ENCODE peak calls at places on chromosomes 5 and 9, in nine cellular contexts. One of them, this sample, is unnamed.
A peak's percentile ranks its signal among the peaks of the same experiment; 100 is the strongest.

GRCh38 chr5:89606901-89607554 is 724.0 kb upstream of the MEF2C start:
- DNase-seq in A673: no peak
- DNase-seq in RCC 7860: no peak
- DNase-seq in choroid plexus epithelial cell: no peak
- DNase-seq in activated T-cell treated with anti-CD3 and anti-CD28 coated beads for 1 hour: no peak
- DNase-seq in substantia nigra: no peak
- DNase-seq in DMS79: no peak
- DNase-seq in HT-29: no peak
- DNase-seq in Daoy: no peak
- DNase-seq in this sample: peak; percentile 5

GRCh38 chr9:96646081-96646991 is 8.8 kb downstream of the PRXL2C start:
- DNase-seq in HT-29: no peak
- DNase-seq in choroid plexus epithelial cell: peak; percentile 77
- DNase-seq in substantia nigra: no peak
- DNase-seq in RCC 7860: no peak
- DNase-seq in A673: peak; percentile 69
- DNase-seq in activated T-cell treated with anti-CD3 and anti-CD28 coated beads for 1 hour: no peak
- DNase-seq in DMS79: no peak
- DNase-seq in Daoy: no peak
- DNase-seq in this sample: no peak

GRCh38 chr9:36488322-36488838 is 84.3 kb upstream of the MELK start:
- DNase-seq in A673: no peak
- DNase-seq in substantia nigra: no peak
- DNase-seq in choroid plexus epithelial cell: no peak
- DNase-seq in HT-29: no peak
- DNase-seq in Daoy: no peak
- DNase-seq in activated T-cell treated with anti-CD3 and anti-CD28 coated beads for 1 hour: no peak
- DNase-seq in RCC 7860: no peak
- DNase-seq in DMS79: peak; percentile 23
- DNase-seq in this sample: no peak

GRCh38 chr9:115006660-115007059 is 76.3 kb upstream of the TNFSF8 start:
- DNase-seq in choroid plexus epithelial cell: peak; percentile 76
- DNase-seq in RCC 7860: peak; percentile 94
- DNase-seq in activated T-cell treated with anti-CD3 and anti-CD28 coated beads for 1 hour: no peak
- DNase-seq in HT-29: no peak
- DNase-seq in Daoy: peak; percentile 84
- DNase-seq in substantia nigra: no peak
- DNase-seq in DMS79: no peak
- DNase-seq in A673: no peak
- DNase-seq in this sample: no peak

GRCh38 chr9:15746905-15747304 is 194.1 kb downstream of the CCDC171 start:
- DNase-seq in HT-29: no peak
- DNase-seq in RCC 7860: no peak
- DNase-seq in Daoy: no peak
- DNase-seq in substantia nigra: no peak
- DNase-seq in activated T-cell treated with anti-CD3 and anti-CD28 coated beads for 1 hour: no peak
- DNase-seq in choroid plexus epithelial cell: no peak
- DNase-seq in DMS79: no peak
- DNase-seq in A673: no peak
- DNase-seq in this sample: no peak

GRCh38 chr9:3240651-3241268 is 285.0 kb downstream of the RFX3 start:
- DNase-seq in DMS79: peak; percentile 51
- DNase-seq in activated T-cell treated with anti-CD3 and anti-CD28 coated beads for 1 hour: peak; percentile 34
- DNase-seq in Daoy: peak; percentile 75
- DNase-seq in HT-29: peak; percentile 78
- DNase-seq in RCC 7860: peak; percentile 32
- DNase-seq in choroid plexus epithelial cell: peak; percentile 81
- DNase-seq in substantia nigra: peak; percentile 15
- DNase-seq in A673: peak; percentile 72
- DNase-seq in this sample: peak; percentile 73

GRCh38 chr9:18274693-18275092 is 199.3 kb upstream of the ADAMTSL1 start:
- DNase-seq in RCC 7860: no peak
- DNase-seq in substantia nigra: no peak
- DNase-seq in choroid plexus epithelial cell: peak; percentile 65
- DNase-seq in DMS79: no peak
- DNase-seq in A673: peak; percentile 1
- DNase-seq in activated T-cell treated with anti-CD3 and anti-CD28 coated beads for 1 hour: no peak
- DNase-seq in Daoy: no peak
- DNase-seq in HT-29: no peak
- DNase-seq in this sample: no peak

GRCh38 chr9:19998153-19998552 is 209.3 kb upstream of the SLC24A2 start:
- DNase-seq in substantia nigra: no peak
- DNase-seq in Daoy: peak; percentile 10
- DNase-seq in DMS79: no peak
- DNase-seq in choroid plexus epithelial cell: peak; percentile 52
- DNase-seq in A673: peak; percentile 62
- DNase-seq in HT-29: peak; percentile 3
- DNase-seq in RCC 7860: peak; percentile 52
- DNase-seq in activated T-cell treated with anti-CD3 and anti-CD28 coated beads for 1 hour: no peak
- DNase-seq in this sample: no peak

GRCh38 chr5:59130441-59130840 is 547.6 kb downstream of the RAB3C start:
- DNase-seq in HT-29: no peak
- DNase-seq in Daoy: no peak
- DNase-seq in A673: no peak
- DNase-seq in RCC 7860: no peak
- DNase-seq in DMS79: no peak
- DNase-seq in substantia nigra: no peak
- DNase-seq in activated T-cell treated with anti-CD3 and anti-CD28 coated beads for 1 hour: no peak
- DNase-seq in choroid plexus epithelial cell: peak; percentile 88
- DNase-seq in this sample: no peak

GRCh38 chr5:154296525-154297159 is 106.1 kb downstream of the GALNT10 start:
- DNase-seq in activated T-cell treated with anti-CD3 and anti-CD28 coated beads for 1 hour: no peak
- DNase-seq in HT-29: peak; percentile 51
- DNase-seq in Daoy: no peak
- DNase-seq in DMS79: no peak
- DNase-seq in choroid plexus epithelial cell: no peak
- DNase-seq in RCC 7860: no peak
- DNase-seq in A673: no peak
- DNase-seq in substantia nigra: no peak
- DNase-seq in this sample: no peak

GRCh38 chr9:84151236-84151635 is 170.6 kb downstream of the RMI1 start:
- DNase-seq in A673: no peak
- DNase-seq in DMS79: no peak
- DNase-seq in Daoy: no peak
- DNase-seq in HT-29: no peak
- DNase-seq in activated T-cell treated with anti-CD3 and anti-CD28 coated beads for 1 hour: no peak
- DNase-seq in substantia nigra: no peak
- DNase-seq in choroid plexus epithelial cell: no peak
- DNase-seq in RCC 7860: no peak
- DNase-seq in this sample: peak; percentile 53

GRCh38 chr5:113242481-113243348 is 192.1 kb downstream of the TSSK1B start:
- DNase-seq in activated T-cell treated with anti-CD3 and anti-CD28 coated beads for 1 hour: no peak
- DNase-seq in Daoy: no peak
- DNase-seq in DMS79: no peak
- DNase-seq in substantia nigra: no peak
- DNase-seq in RCC 7860: peak; percentile 24
- DNase-seq in A673: no peak
- DNase-seq in choroid plexus epithelial cell: no peak
- DNase-seq in HT-29: no peak
- DNase-seq in this sample: no peak

GRCh38 chr5:54455413-54456157 is at the start of gene HSPB3:
- DNase-seq in DMS79: no peak
- DNase-seq in activated T-cell treated with anti-CD3 and anti-CD28 coated beads for 1 hour: no peak
- DNase-seq in HT-29: no peak
- DNase-seq in Daoy: peak; percentile 70
- DNase-seq in choroid plexus epithelial cell: no peak
- DNase-seq in substantia nigra: no peak
- DNase-seq in RCC 7860: no peak
- DNase-seq in A673: peak; percentile 82
- DNase-seq in this sample: no peak

GRCh38 chr5:1540166-1540565 is 16.4 kb upstream of the LPCAT1 start:
- DNase-seq in choroid plexus epithelial cell: no peak
- DNase-seq in Daoy: no peak
- DNase-seq in DMS79: no peak
- DNase-seq in activated T-cell treated with anti-CD3 and anti-CD28 coated beads for 1 hour: no peak
- DNase-seq in HT-29: no peak
- DNase-seq in RCC 7860: no peak
- DNase-seq in A673: no peak
- DNase-seq in substantia nigra: no peak
- DNase-seq in this sample: no peak

GRCh38 chr9:74724317-74724716 is 163.4 kb downstream of the TRPM6 start:
- DNase-seq in activated T-cell treated with anti-CD3 and anti-CD28 coated beads for 1 hour: no peak
- DNase-seq in HT-29: no peak
- DNase-seq in DMS79: no peak
- DNase-seq in substantia nigra: no peak
- DNase-seq in RCC 7860: no peak
- DNase-seq in A673: no peak
- DNase-seq in Daoy: no peak
- DNase-seq in choroid plexus epithelial cell: no peak
- DNase-seq in this sample: no peak

GRCh38 chr5:3182477-3182876 is 413.2 kb upstream of the IRX1 start:
- DNase-seq in A673: no peak
- DNase-seq in DMS79: no peak
- DNase-seq in HT-29: no peak
- DNase-seq in Daoy: no peak
- DNase-seq in activated T-cell treated with anti-CD3 and anti-CD28 coated beads for 1 hour: no peak
- DNase-seq in choroid plexus epithelial cell: no peak
- DNase-seq in RCC 7860: no peak
- DNase-seq in substantia nigra: no peak
- DNase-seq in this sample: no peak

GRCh38 chr9:84759300-84759750 is 89.8 kb downstream of the NTRK2 start:
- DNase-seq in substantia nigra: no peak
- DNase-seq in choroid plexus epithelial cell: no peak
- DNase-seq in activated T-cell treated with anti-CD3 and anti-CD28 coated beads for 1 hour: no peak
- DNase-seq in A673: no peak
- DNase-seq in HT-29: no peak
- DNase-seq in Daoy: peak; percentile 51
- DNase-seq in RCC 7860: no peak
- DNase-seq in DMS79: no peak
- DNase-seq in this sample: no peak

GRCh38 chr5:54148062-54148461 is 162.3 kb downstream of the ARL15 start:
- DNase-seq in A673: peak; percentile 2
- DNase-seq in choroid plexus epithelial cell: peak; percentile 52
- DNase-seq in substantia nigra: no peak
- DNase-seq in Daoy: no peak
- DNase-seq in HT-29: no peak
- DNase-seq in DMS79: no peak
- DNase-seq in RCC 7860: no peak
- DNase-seq in activated T-cell treated with anti-CD3 and anti-CD28 coated beads for 1 hour: no peak
- DNase-seq in this sample: no peak

GRCh38 chr5:98651715-98652114 is 121.7 kb upstream of the RGMB start:
- DNase-seq in choroid plexus epithelial cell: no peak
- DNase-seq in HT-29: no peak
- DNase-seq in Daoy: peak; percentile 7
- DNase-seq in A673: no peak
- DNase-seq in DMS79: no peak
- DNase-seq in activated T-cell treated with anti-CD3 and anti-CD28 coated beads for 1 hour: no peak
- DNase-seq in substantia nigra: no peak
- DNase-seq in RCC 7860: no peak
- DNase-seq in this sample: no peak